ENCODE peak calls at places on chromosomes 7 and 10, in four cellular contexts. V, Q, T and E are unnamed samples.

GRCh38 chr7:105806592-105807266 is 69.7 kb downstream of the ATXN7L1 start:
- DNase-seq in V (peak), Q (peak), T (peak), E (peak)

GRCh38 chr7:115940462-115941060 is 90.0 kb downstream of the TFEC start:
- DNase-seq in V (no peak), Q (no peak), T (no peak), E (no peak)

GRCh38 chr7:5557920-5558401 is 134.3 kb upstream of the TNRC18 start:
- DNase-seq in V (no peak), Q (peak), T (peak), E (peak)

GRCh38 chr10:25666276-25666675 is 267.8 kb upstream of the MYO3A start:
- DNase-seq in V (no peak), Q (no peak), T (no peak), E (no peak)

GRCh38 chr10:11658801-11659368 is 47.4 kb upstream of the USP6NL start:
- DNase-seq in V (no peak), Q (no peak), T (no peak), E (peak)

GRCh38 chr7:127813991-127814556 is 162.1 kb downstream of the SND1 start:
- DNase-seq in V (no peak), Q (no peak), T (no peak), E (no peak)

GRCh38 chr7:431658-432111 is 88.0 kb downstream of the PDGFA start:
- DNase-seq in V (no peak), Q (no peak), T (no peak), E (no peak)

GRCh38 chr10:16848562-16849154 is 31.4 kb upstream of the RSU1 start:
- DNase-seq in V (no peak), Q (no peak), T (no peak), E (no peak)

GRCh38 chr7:131326576-131326975 is 1.1 kb upstream of the MKLN1 start:
- DNase-seq in V (no peak), Q (no peak), T (no peak), E (no peak)

GRCh38 chr7:44853391-44853790 is 5.5 kb upstream of the H2AZ2 start:
- DNase-seq in V (no peak), Q (no peak), T (no peak), E (no peak)

GRCh38 chr10:45427305-45427955 is 53.4 kb downstream of the ALOX5 start:
- DNase-seq in V (no peak), Q (no peak), T (no peak), E (no peak)

GRCh38 chr7:44390701-44391100 is 65.3 kb upstream of the CAMK2B start:
- DNase-seq in V (no peak), Q (no peak), T (no peak), E (no peak)

GRCh38 chr10:77478248-77478963 is 159.2 kb downstream of the KCNMA1 start:
- DNase-seq in V (no peak), Q (no peak), T (no peak), E (no peak)

GRCh38 chr7:75715864-75716263 is 22.9 kb downstream of the HIP1 start:
- DNase-seq in V (no peak), Q (no peak), T (no peak), E (no peak)
- TF ChIP-seq CTCF in V (no peak), Q (no peak), T (no peak), E (no peak)

DNA sequence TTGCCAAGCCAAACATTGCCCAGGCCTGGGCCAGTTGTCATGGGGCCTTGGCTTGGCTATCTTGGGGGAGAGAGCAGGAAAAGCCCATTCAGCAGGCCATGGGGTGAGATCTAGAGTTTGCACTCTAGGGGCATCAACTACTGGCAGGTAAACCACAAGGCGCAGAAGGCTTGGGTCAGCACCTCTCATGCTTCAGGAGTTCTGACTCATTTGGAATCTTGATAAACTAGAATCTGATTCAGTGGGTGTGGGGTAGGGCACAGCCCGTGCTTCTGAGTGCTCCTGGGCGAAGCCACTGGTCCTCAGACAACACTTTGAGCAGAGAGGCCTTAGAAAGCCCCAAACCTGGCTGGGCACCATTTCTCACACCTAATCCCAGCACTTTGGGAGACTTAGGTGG is 81.1 kb downstream of the RGS10 start:
- DNase-seq in V (no peak), Q (peak), T (no peak), E (peak)
- H3K4me3 ChIP-seq in V (no peak), Q (no peak), T (no peak), E (no peak)

GRCh38 chr10:71623098-71623985 is 96.2 kb downstream of the C10orf105 start:
- DNase-seq in V (no peak), Q (no peak), T (peak), E (no peak)
- TF ChIP-seq CTCF in V (no peak), Q (no peak), T (peak), E (no peak)

DNA sequence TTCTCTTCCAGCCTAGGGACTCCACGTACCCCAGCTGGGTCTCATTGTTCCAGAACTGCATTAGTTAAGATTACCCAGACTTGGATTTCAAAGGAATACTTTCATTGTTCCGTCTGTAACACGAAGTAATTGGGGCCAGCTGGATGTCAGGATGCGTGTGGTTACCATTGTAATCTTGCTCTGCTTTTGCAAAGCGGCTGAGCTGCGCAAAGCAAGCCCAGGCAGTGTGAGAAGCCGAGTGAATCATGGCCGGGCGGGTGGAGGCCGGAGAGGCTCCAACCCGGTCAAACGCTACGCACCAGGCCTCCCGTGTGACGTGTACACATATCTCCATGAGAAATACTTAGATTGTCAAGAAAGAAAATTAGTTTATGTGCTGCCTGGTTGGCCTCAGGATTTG is 21.0 kb downstream of the LRRC17 start:
- DNase-seq in V (no peak), Q (no peak), T (no peak), E (no peak)
- H3K4me3 ChIP-seq in V (no peak), Q (no peak), T (no peak), E (no peak)

GRCh38 chr7:68425377-68425776 is 1172.9 kb upstream of the AUTS2 start:
- DNase-seq in V (no peak), Q (no peak), T (peak), E (no peak)
- TF ChIP-seq CTCF in V (no peak), Q (no peak), T (peak), E (no peak)

GRCh38 chr10:24579448-24579847 is 144.2 kb downstream of the ARHGAP21 start:
- DNase-seq in V (no peak), Q (no peak), T (no peak), E (no peak)
- H3K4me3 ChIP-seq in V (no peak), Q (no peak), T (no peak), E (no peak)